ENCODE peak calls at places on chromosomes 6 and 20, in eight cellular contexts. E is right atrium auricular region; Z is HCT116; W is CD8-positive, alpha-beta T cell; K is pancreas; D is stomach; R is HFF-Myc; F is OCI-LY7. M is an unnamed sample.
A peak's percentile ranks its signal among the peaks of the same experiment; 100 is the strongest.

GRCh38 chr6:128265706-128266105 is 254.7 kb downstream of the PTPRK start:
- DNase-seq in E (no peak), Z (no peak), W (no peak), K (no peak), D (no peak), R (no peak), F (no peak), M (no peak)

GRCh38 chr6:160081398-160081797 is 40.2 kb upstream of the SLC22A1 start:
- DNase-seq in E (no peak), Z (no peak), W (no peak), K (no peak), D (no peak), R (no peak), F (no peak), M (no peak)

GRCh38 chr20:23419995-23420901 is 1.0 kb downstream of the NAPB start:
- DNase-seq in E (no peak), Z (no peak), W (peak; percentile 13), K (peak; percentile 59), D (peak; percentile 89), R (no peak), F (peak; percentile 45), M (peak; percentile 35)

GRCh38 chr6:165308926-165309731 is at the start of gene C6orf118:
- DNase-seq in E (peak; percentile 61), Z (no peak), W (no peak), K (no peak), D (no peak), R (no peak), F (no peak), M (no peak)

GRCh38 chr20:17909745-17910345 is 58.7 kb downstream of the SNX5 start:
- DNase-seq in E (no peak), Z (no peak), W (no peak), K (no peak), D (no peak), R (no peak), F (no peak), M (no peak)

GRCh38 chr6:17628873-17629272 is 28.8 kb downstream of the FAM8A1 start:
- DNase-seq in E (no peak), Z (no peak), W (no peak), K (no peak), D (no peak), R (no peak), F (peak; percentile 51), M (no peak)

GRCh38 chr6:166333172-166333995 is 9.0 kb downstream of the SFT2D1 start:
- DNase-seq in E (no peak), Z (no peak), W (no peak), K (no peak), D (no peak), R (no peak), F (peak; percentile 55), M (no peak)

GRCh38 chr6:33288942-33289783 is at the start of the genes PFDN6 and WDR46:
- DNase-seq in E (peak; percentile 89), Z (peak; percentile 83), W (peak; percentile 70), K (peak; percentile 81), D (peak; percentile 84), R (peak; percentile 73), F (peak; percentile 92), M (peak; percentile 80)

GRCh38 chr6:26554669-26555504 is 16.7 kb downstream of the HMGN4 start:
- DNase-seq in E (no peak), Z (no peak), W (no peak), K (peak; percentile 40), D (no peak), R (no peak), F (peak; percentile 87), M (no peak)

GRCh38 chr6:53492860-53493634 is 51.9 kb downstream of the GCLC start:
- DNase-seq in E (no peak), Z (peak; percentile 34), W (no peak), K (peak; percentile 19), D (no peak), R (peak; percentile 30), F (peak; percentile 61), M (no peak)

GRCh38 chr6:21079468-21080048 is 514.0 kb upstream of the SOX4 start:
- DNase-seq in E (no peak), Z (no peak), W (no peak), K (no peak), D (no peak), R (no peak), F (no peak), M (peak; percentile 82)

GRCh38 chr6:146594495-146594894 is 4.3 kb upstream of the ADGB start:
- DNase-seq in E (no peak), Z (no peak), W (no peak), K (no peak), D (no peak), R (no peak), F (no peak), M (no peak)

GRCh38 chr20:57208198-57208597 is 58.2 kb downstream of the BMP7 start:
- DNase-seq in E (no peak), Z (no peak), W (no peak), K (no peak), D (no peak), R (no peak), F (no peak), M (no peak)

GRCh38 chr6:61809004-61809595 is 476.9 kb downstream of the KHDRBS2 start:
- DNase-seq in E (no peak), Z (no peak), W (no peak), K (no peak), D (no peak), R (no peak), F (peak; percentile 23), M (no peak)

GRCh38 chr6:109456283-109456583 is 661 bp upstream of the MICAL1 start:
- DNase-seq in E (no peak), Z (no peak), W (no peak), K (no peak), D (peak; percentile 44), R (no peak), F (no peak), M (no peak)

DNA sequence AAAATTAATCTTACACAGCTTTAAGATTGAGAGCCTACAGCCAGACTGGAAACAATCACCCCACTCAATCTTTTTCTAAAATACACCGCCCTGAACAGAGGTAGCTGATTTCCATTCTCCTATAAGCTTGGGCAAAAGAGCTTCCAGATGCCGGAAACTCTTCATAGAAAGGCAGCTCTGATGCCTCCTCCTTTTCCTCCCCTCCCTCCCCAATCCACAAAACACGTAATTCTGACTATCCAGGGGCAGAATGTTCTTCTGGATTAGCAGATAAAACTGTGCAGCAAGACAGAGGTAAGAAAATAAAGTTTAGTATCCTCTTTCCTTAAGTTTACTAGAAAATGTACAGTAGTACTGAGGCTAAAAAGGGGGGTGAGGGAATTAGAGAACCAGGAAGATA is 15.8 kb downstream of the ADNP start:
- DNase-seq in E (no peak), Z (no peak), W (no peak), K (no peak), D (no peak), R (no peak), F (no peak), M (no peak)
- H3K4me3 ChIP-seq in E (no peak overlapping the region), Z (no peak overlapping the region), W (no peak overlapping the region), K (no peak overlapping the region), D (no peak overlapping the region), R (no peak overlapping the region), F (no peak overlapping the region), M (no peak overlapping the region)

GRCh38 chr6:24253360-24253759 is 104.5 kb downstream of the DCDC2 start:
- DNase-seq in E (no peak), Z (no peak), W (no peak), K (no peak), D (no peak), R (no peak), F (no peak), M (no peak)

GRCh38 chr6:24252215-24252614 is 105.6 kb downstream of the DCDC2 start:
- DNase-seq in E (no peak), Z (no peak), W (no peak), K (no peak), D (no peak), R (no peak), F (no peak), M (no peak)

GRCh38 chr6:24255676-24256075 is 102.2 kb downstream of the DCDC2 start:
- DNase-seq in E (no peak), Z (no peak), W (no peak), K (no peak), D (no peak), R (no peak), F (no peak), M (no peak)

GRCh38 chr6:24251339-24251738 is 106.5 kb downstream of the DCDC2 start:
- DNase-seq in E (no peak), Z (no peak), W (no peak), K (no peak), D (no peak), R (no peak), F (no peak), M (no peak)

GRCh38 chr6:24257282-24257681 is 100.6 kb downstream of the DCDC2 start:
- DNase-seq in E (no peak), Z (peak; percentile 13), W (no peak), K (no peak), D (no peak), R (no peak), F (no peak), M (no peak)
- TF ChIP-seq CTCF in E (no peak), Z (no peak), W (no peak), K (no peak), D (no peak), R (no peak), F (peak; percentile 37), M (no peak)

GRCh38 chr6:148525453-148525852 is 182.8 kb downstream of the SASH1 start:
- DNase-seq in E (no peak), Z (no peak), W (no peak), K (no peak), D (no peak), R (no peak), F (no peak), M (no peak)

GRCh38 chr6:148526145-148526544 is 183.5 kb downstream of the SASH1 start:
- DNase-seq in E (no peak), Z (no peak), W (no peak), K (no peak), D (no peak), R (no peak), F (no peak), M (no peak)

GRCh38 chr6:148524509-148524908 is 181.9 kb downstream of the SASH1 start:
- DNase-seq in E (no peak), Z (no peak), W (no peak), K (no peak), D (no peak), R (no peak), F (no peak), M (no peak)

GRCh38 chr6:148523551-148523950 is 180.9 kb downstream of the SASH1 start:
- DNase-seq in E (no peak), Z (no peak), W (no peak), K (no peak), D (no peak), R (no peak), F (no peak), M (no peak)

GRCh38 chr6:148524976-148525375 is 182.3 kb downstream of the SASH1 start:
- DNase-seq in E (no peak), Z (no peak), W (no peak), K (no peak), D (no peak), R (no peak), F (no peak), M (no peak)
- H3K4me3 ChIP-seq in E (peak overlapping the region; percentile 5), Z (no peak overlapping the region), W (no peak overlapping the region), K (no peak overlapping the region), D (peak overlapping the region; percentile 17), R (peak overlapping the region; percentile 23), F (no peak overlapping the region), M (peak overlapping the region; percentile 23)

DNA sequence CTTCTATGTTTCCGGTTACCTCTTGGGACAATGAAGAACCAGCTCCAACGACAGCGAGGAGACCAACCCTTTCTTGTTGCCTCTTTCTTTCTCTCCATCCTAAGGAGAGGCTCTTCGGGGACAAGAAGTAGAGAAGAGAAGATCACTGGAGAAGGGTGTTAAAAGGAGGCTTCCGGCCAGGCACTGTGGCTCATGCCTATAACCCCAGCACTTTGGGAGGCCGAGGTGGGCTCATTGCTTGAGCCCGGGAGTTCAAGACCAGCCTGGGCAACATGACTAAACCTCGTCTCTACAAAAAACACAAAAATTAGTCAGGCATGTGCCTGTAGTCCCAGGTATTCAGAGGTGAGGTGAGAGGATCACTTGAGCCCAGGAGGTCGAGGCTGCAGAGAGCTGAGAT is 90.8 kb upstream of the TNFAIP3 start:
- DNase-seq in E (no peak), Z (no peak), W (no peak), K (no peak), D (no peak), R (no peak), F (no peak), M (no peak)
- TF ChIP-seq CTCF in E (no peak), Z (no peak), W (no peak), K (no peak), D (no peak), R (no peak), F (no peak), M (no peak)